ENCODE peak calls at places on chromosomes 6 and 20, in six cellular contexts. Z is stimulated activated CD4-positive, alpha-beta T cell treated with anti-CD3 and anti-CD28 coated beads, Interleukin-1b, Interleukin-23, amount 100 ng/mL, for 1 hour; F is AG08396; G is GOT3; P is activated naive CD4-positive, alpha-beta T cell treated with anti-CD3 and anti-CD28 coated beads, Interleukin-2, amount 50 U/mL, for 72 hours; H is DMS153. E is an unnamed sample.
A peak's percentile ranks its signal among the peaks of the same experiment; 100 is the strongest.

GRCh38 chr6:112485813-112486212 is 138.7 kb downstream of the RFPL4B start:
- DNase-seq in H (no peak), F (no peak), P (no peak), Z (no peak), G (no peak), E (no peak)

GRCh38 chr6:108277831-108278230 is 17.0 kb upstream of the SNX3 start:
- DNase-seq in F (no peak), P (no peak), Z (no peak), G (no peak), H (no peak), E (no peak)

GRCh38 chr20:33846291-33846916 is 35.3 kb downstream of the CHMP4B start:
- DNase-seq in G (no peak), P (no peak), H (no peak), F (no peak), Z (no peak), E (no peak)

GRCh38 chr6:154458565-154459475 is 51.7 kb downstream of the CNKSR3 start:
- DNase-seq in H (no peak), F (no peak), P (no peak), G (no peak), Z (no peak), E (no peak)

GRCh38 chr20:54920491-54920890 is 445.1 kb downstream of the DOK5 start:
- DNase-seq in G (no peak), F (no peak), P (no peak), H (no peak), Z (no peak), E (no peak)

GRCh38 chr6:99614430-99615161 is 8.0 kb downstream of the PRDM13 start:
- DNase-seq in P (peak; percentile 27), Z (no peak), G (no peak), H (peak; percentile 5), F (no peak), E (peak; percentile 46)

GRCh38 chr20:10984899-10985298 is 311.1 kb upstream of the JAG1 start:
- DNase-seq in P (no peak), F (no peak), Z (no peak), H (peak; percentile 88), G (no peak), E (no peak)

GRCh38 chr6:34718867-34719441 is 22.4 kb upstream of the ILRUN start:
- DNase-seq in G (no peak), F (no peak), P (no peak), H (no peak), Z (no peak), E (no peak)

GRCh38 chr20:50765674-50766073 is 29.2 kb upstream of the BCAS4 start:
- DNase-seq in H (no peak), P (no peak), Z (no peak), F (no peak), G (no peak), E (no peak)

GRCh38 chr6:64010010-64010409 is 374.4 kb downstream of the PHF3 start:
- DNase-seq in G (no peak), H (no peak), P (no peak), Z (no peak), F (no peak), E (no peak)

GRCh38 chr6:38978139-38978704 is 70.4 kb upstream of the GLP1R start:
- DNase-seq in H (no peak), P (no peak), G (no peak), F (no peak), Z (no peak), E (no peak)

GRCh38 chr6:98871057-98871456 is 36.7 kb downstream of the POU3F2 start:
- DNase-seq in H (no peak), F (no peak), Z (no peak), G (no peak), P (no peak), E (no peak)

GRCh38 chr20:62105592-62105991 is 16.7 kb upstream of the LSM14B start:
- DNase-seq in Z (no peak), P (no peak), F (no peak), H (no peak), G (no peak), E (no peak)

GRCh38 chr6:36533321-36533720 is 14.0 kb downstream of the STK38 start:
- DNase-seq in F (peak; percentile 14), G (no peak), Z (no peak), H (no peak), P (no peak), E (no peak)

GRCh38 chr20:41551011-41551705 is 67.0 kb downstream of the CHD6 start:
- DNase-seq in G (no peak), Z (no peak), F (no peak), H (no peak), P (no peak), E (no peak)

GRCh38 chr6:129749749-129750120 is 39.8 kb upstream of the ARHGAP18 start:
- DNase-seq in H (no peak), P (no peak), F (no peak), G (no peak), Z (no peak), E (no peak)

GRCh38 chr6:35319346-35320030 is 21.9 kb downstream of the DEF6 start:
- DNase-seq in Z (no peak), F (no peak), P (no peak), G (no peak), H (no peak), E (no peak)

GRCh38 chr6:117549606-117550005 is 52.7 kb downstream of the GOPC start:
- DNase-seq in H (no peak), Z (no peak), P (no peak), F (no peak), G (no peak), E (no peak)

GRCh38 chr6:156060013-156060412 is 604.4 kb upstream of the NOX3 start:
- DNase-seq in H (no peak), Z (no peak), G (no peak), F (no peak), P (no peak), E (no peak)

GRCh38 chr20:31859266-31859997 is 10.9 kb downstream of the DUSP15 start:
- DNase-seq in H (no peak), P (no peak), F (no peak), G (no peak), Z (no peak), E (no peak)

GRCh38 chr6:74768120-74768519 is 437.7 kb downstream of the COL12A1 start:
- DNase-seq in G (no peak), F (no peak), Z (no peak), P (no peak), H (no peak), E (no peak)

GRCh38 chr6:28724395-28724794 is 198.7 kb downstream of the GPX5 start:
- DNase-seq in H (no peak), F (no peak), Z (no peak), P (no peak), G (no peak), E (no peak)

GRCh38 chr6:22557007-22557406 is 12.4 kb upstream of the HDGFL1 start:
- DNase-seq in Z (no peak), H (no peak), G (no peak), P (no peak), F (no peak), E (no peak)